ENCODE peak calls at places on chromosome 15, in five cellular contexts. A is HepG2, J is GM12891, W is K562, Y is SK-N-SH. H is an unnamed sample.
A peak's percentile ranks its signal among the peaks of the same experiment; 100 is the strongest.

GRCh38 chr15:72727154-72727553 is 41.1 kb downstream of the BBS4 start:
- DNase-seq in A (peak; percentile 57), J (no peak), W (no peak), Y (no peak), H (no peak)

GRCh38 chr15:42324308-42324707 is 35.0 kb upstream of the CAPN3 start:
- DNase-seq in A (no peak), J (no peak), W (no peak), Y (no peak), H (no peak)

GRCh38 chr15:48603922-48604321 is 41.6 kb downstream of the FBN1 start:
- DNase-seq in A (no peak), J (no peak), W (no peak), Y (no peak), H (no peak)

GRCh38 chr15:43465105-43465504 is 27.9 kb downstream of the TP53BP1 start:
- DNase-seq in A (no peak), J (no peak), W (no peak), Y (no peak), H (no peak)

GRCh38 chr15:74275957-74276356 is 39.8 kb downstream of the CCDC33 start:
- DNase-seq in A (no peak), J (no peak), W (peak; percentile 55), Y (peak; percentile 51), H (no peak)

GRCh38 chr15:68618339-68619302 is 39.8 kb downstream of the CORO2B start:
- DNase-seq in A (no peak), J (no peak), W (no peak), Y (no peak), H (no peak)

GRCh38 chr15:56099311-56099710 is 105.9 kb upstream of the NEDD4 start:
- DNase-seq in A (no peak), J (no peak), W (no peak), Y (no peak), H (no peak)

GRCh38 chr15:78200276-78200930 is 34.0 kb downstream of the ACSBG1 start:
- DNase-seq in A (no peak), J (no peak), W (no peak), Y (peak; percentile 3), H (no peak)

GRCh38 chr15:66462630-66463029 is 34.9 kb downstream of the SNAPC5 start:
- DNase-seq in A (no peak), J (no peak), W (no peak), Y (no peak), H (no peak)

GRCh38 chr15:55775316-55775715 is 32.4 kb upstream of the PRTG start:
- DNase-seq in A (no peak), J (no peak), W (no peak), Y (peak; percentile 40), H (no peak)

GRCh38 chr15:50377867-50378751 is 23.1 kb upstream of the GABPB1 start:
- DNase-seq in A (no peak), J (peak; percentile 44), W (no peak), Y (no peak), H (peak; percentile 49)

GRCh38 chr15:51086409-51086808 is 8.3 kb downstream of the TNFAIP8L3 start:
- DNase-seq in A (no peak), J (no peak), W (no peak), Y (no peak), H (no peak)

GRCh38 chr15:78676424-78677110 is 35.6 kb upstream of the CHRNB4 start:
- DNase-seq in A (no peak), J (no peak), W (no peak), Y (no peak), H (no peak)

GRCh38 chr15:20341901-20342605 is 199.5 kb downstream of the GOLGA6L6 start:
- DNase-seq in A (no peak), J (no peak), W (no peak), Y (no peak), H (no peak)

GRCh38 chr15:71203573-71204444 is 88.5 kb downstream of the THSD4 start:
- DNase-seq in A (no peak), J (no peak), W (no peak), Y (no peak), H (no peak)

GRCh38 chr15:31516874-31517273 is 190.2 kb downstream of the KLF13 start:
- DNase-seq in A (no peak), J (no peak), W (no peak), Y (no peak), H (no peak)

GRCh38 chr15:71082803-71083202 is 32.5 kb upstream of the THSD4 start:
- DNase-seq in A (no peak), J (no peak), W (no peak), Y (no peak), H (no peak)

GRCh38 chr15:65082303-65082958 is 5.9 kb downstream of the KBTBD13 start:
- DNase-seq in A (no peak), J (no peak), W (no peak), Y (peak; percentile 39), H (no peak)

GRCh38 chr15:43268111-43269105 is 1.7 kb upstream of the TGM5 start:
- DNase-seq in A (peak; percentile 11), J (no peak), W (peak; percentile 64), Y (peak; percentile 59), H (no peak)

GRCh38 chr15:43186003-43186353 is 775 bp downstream of the CCNDBP1 start:
- DNase-seq in A (no peak), J (no peak), W (no peak), Y (no peak), H (no peak)

GRCh38 chr15:75532413-75533250 is 46.5 kb downstream of the PTPN9 start:
- DNase-seq in A (peak; percentile 57), J (no peak), W (peak; percentile 76), Y (peak; percentile 50), H (no peak)

GRCh38 chr15:54605556-54605955 is 591.2 kb downstream of the RSL24D1 start:
- DNase-seq in A (no peak), J (no peak), W (no peak), Y (no peak), H (no peak)

GRCh38 chr15:75985966-75986365 is 26.3 kb downstream of the NRG4 start:
- DNase-seq in A (no peak), J (no peak), W (no peak), Y (no peak), H (no peak)

GRCh38 chr15:85564686-85565085 is 184.3 kb downstream of the AKAP13 start:
- DNase-seq in A (no peak), J (no peak), W (no peak), Y (no peak), H (no peak)

GRCh38 chr15:85562824-85563223 is 182.4 kb downstream of the AKAP13 start:
- DNase-seq in A (no peak), J (no peak), W (no peak), Y (no peak), H (no peak)

GRCh38 chr15:85563731-85564130 is 183.3 kb downstream of the AKAP13 start:
- DNase-seq in A (no peak), J (no peak), W (no peak), Y (no peak), H (no peak)

GRCh38 chr15:85559530-85559929 is 179.1 kb downstream of the AKAP13 start:
- DNase-seq in A (no peak), J (no peak), W (peak; percentile 10), Y (no peak), H (no peak)

DNA sequence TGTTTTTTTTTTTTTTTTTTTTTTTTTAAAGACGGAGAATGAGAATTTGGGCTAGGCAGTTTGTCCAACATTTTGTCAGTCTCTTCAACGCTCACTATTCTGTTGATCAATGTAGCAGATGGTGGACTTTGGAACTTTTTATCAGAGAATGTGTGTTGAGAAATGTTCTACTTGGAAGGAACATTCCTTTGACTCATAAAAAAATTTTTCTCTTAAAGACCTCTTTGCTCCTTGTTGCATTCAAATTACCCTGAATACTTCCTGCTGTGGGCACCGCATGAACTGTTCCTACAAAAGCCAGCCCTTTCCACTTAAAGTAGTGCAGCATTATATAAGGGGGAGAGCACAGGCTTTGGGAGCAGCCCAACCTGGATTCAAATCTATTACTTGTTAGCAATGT is 182.9 kb downstream of the AKAP13 start:
- DNase-seq in A (peak; percentile 36), J (no peak), W (no peak), Y (no peak), H (no peak)
- TF ChIP-seq TAF1 in A (no peak), J (no peak), W (no peak), Y (no peak), H (no peak)

GRCh38 chr15:25238126-25238525 is 200.7 kb downstream of the UBE3A start:
- DNase-seq in A (no peak), J (no peak), W (no peak), Y (no peak), H (no peak)

GRCh38 chr15:25236143-25236860 is 202.5 kb downstream of the UBE3A start:
- DNase-seq in A (no peak), J (no peak), W (no peak), Y (no peak), H (no peak)

GRCh38 chr15:25238716-25239470 is 199.9 kb downstream of the UBE3A start:
- DNase-seq in A (no peak), J (no peak), W (no peak), Y (no peak), H (no peak)

GRCh38 chr15:25236861-25237155 is 202.0 kb downstream of the UBE3A start:
- DNase-seq in A (no peak), J (no peak), W (no peak), Y (no peak), H (no peak)

DNA sequence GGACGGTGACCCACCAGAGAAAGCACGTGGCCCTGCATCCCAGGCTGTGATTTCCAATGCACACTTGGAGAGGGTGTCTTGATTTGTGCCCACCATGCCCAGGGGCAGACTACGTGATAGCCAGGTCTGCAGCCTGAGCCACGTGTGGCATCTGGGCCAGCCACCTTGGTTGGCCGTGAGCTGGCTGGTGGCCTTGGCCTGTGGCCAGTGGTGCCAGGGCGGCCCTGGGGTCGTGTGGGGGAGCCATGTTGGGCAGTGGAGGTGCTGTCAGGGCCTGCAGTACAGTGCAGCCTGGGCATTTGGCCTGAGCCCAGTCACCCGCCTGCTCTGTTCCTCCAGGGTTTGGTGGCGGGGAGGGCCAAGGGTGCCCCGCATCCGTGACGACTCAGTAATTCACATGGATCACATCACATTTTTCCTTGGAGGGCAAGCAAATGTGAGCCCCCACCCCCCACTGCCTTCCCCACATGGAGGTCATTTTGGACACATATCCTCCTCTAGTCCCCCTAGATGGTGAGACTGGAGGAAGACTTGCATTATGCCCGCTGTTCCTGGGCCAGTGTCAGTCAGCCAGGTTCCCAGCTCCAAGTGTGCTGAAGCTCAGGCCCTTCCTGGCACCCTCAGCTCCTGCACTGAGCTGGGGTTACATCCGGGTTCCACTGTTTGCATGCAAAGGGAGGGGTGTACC is 201.4 kb downstream of the UBE3A start:
- DNase-seq in A (no peak), J (no peak), W (no peak), Y (no peak), H (no peak)
- TF ChIP-seq TAF1 in A (no peak), J (no peak), W (no peak), Y (no peak), H (no peak)

GRCh38 chr15:59528429-59528828 is 83.2 kb upstream of the GCNT3 start:
- DNase-seq in A (no peak), J (no peak), W (no peak), Y (no peak), H (no peak)

GRCh38 chr15:59536553-59536952 is 75.0 kb upstream of the GCNT3 start:
- DNase-seq in A (no peak), J (no peak), W (no peak), Y (no peak), H (no peak)

GRCh38 chr15:59528965-59529402 is 82.6 kb upstream of the GCNT3 start:
- DNase-seq in A (peak; percentile 76), J (no peak), W (peak; percentile 80), Y (peak; percentile 80), H (no peak)

GRCh38 chr15:59531066-59531465 is 80.5 kb upstream of the GCNT3 start:
- DNase-seq in A (no peak), J (no peak), W (no peak), Y (no peak), H (no peak)

GRCh38 chr15:59532770-59533379 is 78.7 kb upstream of the GCNT3 start:
- DNase-seq in A (peak; percentile 41), J (no peak), W (peak; percentile 52), Y (peak; percentile 50), H (no peak)
- TF ChIP-seq TAF1 in A (no peak), J (no peak), W (no peak), Y (no peak), H (no peak)

GRCh38 chr15:90059208-90059985 is 42.9 kb downstream of the IDH2 start:
- DNase-seq in A (peak; percentile 31), J (peak; percentile 79), W (peak; percentile 76), Y (no peak), H (peak; percentile 81)
- TF ChIP-seq TAF1 in A (no peak), J (peak; percentile 63), W (no peak), Y (no peak), H (no peak)

H was measured in GM12892.